ENCODE peak calls at places on chromosome 16, in four cellular contexts. One of them, this sample, is unnamed.
A peak's percentile ranks its signal among the peaks of the same experiment; 100 is the strongest.

GRCh38 chr16:112153-112840 is 26.2 kb downstream of the NPRL3 start:
- DNase-seq in stimulated activated CD8-positive, alpha-beta memory T cell treated with anti-CD3 and anti-CD28 coated beads, Interleukin-12 subunit alpha, Interleukin-12 subunit beta, amount 100 ng/mL, for 1 hour: no peak
- DNase-seq in HAP-1: no peak
- DNase-seq in pulmonary artery endothelial cell: no peak
- DNase-seq in this sample: no peak

GRCh38 chr16:77618951-77619350 is 103.4 kb upstream of the NUDT7 start:
- DNase-seq in stimulated activated CD8-positive, alpha-beta memory T cell treated with anti-CD3 and anti-CD28 coated beads, Interleukin-12 subunit alpha, Interleukin-12 subunit beta, amount 100 ng/mL, for 1 hour: no peak
- DNase-seq in HAP-1: no peak
- DNase-seq in pulmonary artery endothelial cell: no peak
- DNase-seq in this sample: no peak

GRCh38 chr16:69762843-69763556 is 868 bp downstream of the WWP2 start:
- DNase-seq in stimulated activated CD8-positive, alpha-beta memory T cell treated with anti-CD3 and anti-CD28 coated beads, Interleukin-12 subunit alpha, Interleukin-12 subunit beta, amount 100 ng/mL, for 1 hour: no peak
- DNase-seq in HAP-1: no peak
- DNase-seq in pulmonary artery endothelial cell: no peak
- DNase-seq in this sample: peak; percentile 39

GRCh38 chr16:67441907-67442306 is 11.0 kb downstream of the HSD11B2 start:
- DNase-seq in stimulated activated CD8-positive, alpha-beta memory T cell treated with anti-CD3 and anti-CD28 coated beads, Interleukin-12 subunit alpha, Interleukin-12 subunit beta, amount 100 ng/mL, for 1 hour: no peak
- DNase-seq in HAP-1: no peak
- DNase-seq in pulmonary artery endothelial cell: no peak
- DNase-seq in this sample: no peak

GRCh38 chr16:2515180-2515803 is 1.5 kb downstream of the ATP6V0C start:
- DNase-seq in stimulated activated CD8-positive, alpha-beta memory T cell treated with anti-CD3 and anti-CD28 coated beads, Interleukin-12 subunit alpha, Interleukin-12 subunit beta, amount 100 ng/mL, for 1 hour: no peak
- DNase-seq in HAP-1: no peak
- DNase-seq in pulmonary artery endothelial cell: no peak
- DNase-seq in this sample: no peak

GRCh38 chr16:85180047-85180878 is 68.0 kb upstream of the CIBAR2 start:
- DNase-seq in stimulated activated CD8-positive, alpha-beta memory T cell treated with anti-CD3 and anti-CD28 coated beads, Interleukin-12 subunit alpha, Interleukin-12 subunit beta, amount 100 ng/mL, for 1 hour: no peak
- DNase-seq in HAP-1: no peak
- DNase-seq in pulmonary artery endothelial cell: no peak
- DNase-seq in this sample: no peak

GRCh38 chr16:26161461-26162180 is 469.9 kb downstream of the HS3ST4 start:
- DNase-seq in stimulated activated CD8-positive, alpha-beta memory T cell treated with anti-CD3 and anti-CD28 coated beads, Interleukin-12 subunit alpha, Interleukin-12 subunit beta, amount 100 ng/mL, for 1 hour: no peak
- DNase-seq in HAP-1: no peak
- DNase-seq in pulmonary artery endothelial cell: no peak
- DNase-seq in this sample: no peak

GRCh38 chr16:89066746-89067145 is 26.9 kb upstream of the ACSF3 start:
- DNase-seq in stimulated activated CD8-positive, alpha-beta memory T cell treated with anti-CD3 and anti-CD28 coated beads, Interleukin-12 subunit alpha, Interleukin-12 subunit beta, amount 100 ng/mL, for 1 hour: no peak
- DNase-seq in HAP-1: no peak
- DNase-seq in pulmonary artery endothelial cell: no peak
- DNase-seq in this sample: no peak

GRCh38 chr16:11793840-11794239 is 3.2 kb downstream of the ZC3H7A start:
- DNase-seq in stimulated activated CD8-positive, alpha-beta memory T cell treated with anti-CD3 and anti-CD28 coated beads, Interleukin-12 subunit alpha, Interleukin-12 subunit beta, amount 100 ng/mL, for 1 hour: no peak
- DNase-seq in HAP-1: no peak
- DNase-seq in pulmonary artery endothelial cell: no peak
- DNase-seq in this sample: no peak

GRCh38 chr16:10619271-10619849 is 39.0 kb upstream of the EMP2 start:
- DNase-seq in stimulated activated CD8-positive, alpha-beta memory T cell treated with anti-CD3 and anti-CD28 coated beads, Interleukin-12 subunit alpha, Interleukin-12 subunit beta, amount 100 ng/mL, for 1 hour: no peak
- DNase-seq in HAP-1: peak; percentile 33
- DNase-seq in pulmonary artery endothelial cell: no peak
- DNase-seq in this sample: no peak